ENCODE peak calls at places on chromosomes 13 and 19, in five cellular contexts. M, R, U, L and P are unnamed samples.

GRCh38 chr19:30551271-30551670 is 179.1 kb downstream of the ZNF536 start:
- DNase-seq in M (no peak), R (no peak), U (no peak), L (no peak), P (no peak)

GRCh38 chr19:38571682-38572081 is 46.1 kb downstream of the MAP4K1 start:
- DNase-seq in M (no peak), R (no peak), U (no peak), L (no peak), P (no peak)

GRCh38 chr13:76223565-76223964 is 587.4 kb downstream of the LMO7 start:
- DNase-seq in M (peak), R (peak), U (no peak), L (no peak), P (no peak)

GRCh38 chr13:100875392-100876043 is 200.9 kb upstream of the TMTC4 start:
- DNase-seq in M (no peak), R (no peak), U (no peak), L (no peak), P (no peak)

GRCh38 chr19:6720369-6721112 is at the start of gene C3:
- DNase-seq in M (no peak), R (peak), U (no peak), L (peak), P (peak)

GRCh38 chr13:37382156-37382555 is 216.4 kb downstream of the POSTN start:
- DNase-seq in M (no peak), R (no peak), U (no peak), L (no peak), P (no peak)

GRCh38 chr19:55486043-55486970 is 1.3 kb downstream of the NAT14 start:
- DNase-seq in M (no peak), R (no peak), U (no peak), L (no peak), P (no peak)

GRCh38 chr13:50829896-50830295 is 13.6 kb downstream of the DLEU7 start:
- DNase-seq in M (no peak), R (no peak), U (no peak), L (no peak), P (no peak)

GRCh38 chr19:54517483-54517882 is 14.9 kb downstream of the LAIR2 start:
- DNase-seq in M (peak), R (peak), U (no peak), L (no peak), P (peak)

GRCh38 chr19:46866407-46867132 is 5.8 kb downstream of the ARHGAP35 start:
- DNase-seq in M (no peak), R (peak), U (no peak), L (no peak), P (no peak)

GRCh38 chr13:79307866-79308298 is 98.2 kb downstream of the RBM26 start:
- DNase-seq in M (no peak), R (no peak), U (no peak), L (no peak), P (no peak)

GRCh38 chr13:61040180-61040579 is 375.5 kb downstream of the PCDH20 start:
- DNase-seq in M (no peak), R (no peak), U (no peak), L (no peak), P (no peak)

GRCh38 chr19:15265849-15266248 is 33.6 kb upstream of the EPHX3 start:
- DNase-seq in M (no peak), R (no peak), U (peak), L (no peak), P (no peak)

GRCh38 chr13:59203855-59204254 is 959.9 kb downstream of the DIAPH3 start:
- DNase-seq in M (no peak), R (no peak), U (no peak), L (no peak), P (no peak)

GRCh38 chr13:78589206-78589605 is 14.1 kb downstream of the POU4F1 start:
- DNase-seq in M (peak), R (peak), U (no peak), L (no peak), P (peak)

GRCh38 chr13:39105110-39105509 is 66.9 kb downstream of the NHLRC3 start:
- DNase-seq in M (no peak), R (no peak), U (no peak), L (no peak), P (no peak)

GRCh38 chr19:45499196-45500180 is 1.2 kb downstream of the PPM1N start:
- DNase-seq in M (peak), R (peak), U (no peak), L (no peak), P (peak)

GRCh38 chr19:9070066-9070465 is 16.8 kb upstream of the OR1M1 start:
- DNase-seq in M (peak), R (no peak), U (no peak), L (no peak), P (no peak)

GRCh38 chr19:41753936-41754529 is 1.3 kb upstream of the CEACAM6 start:
- DNase-seq in M (peak), R (peak), U (no peak), L (no peak), P (peak)

GRCh38 chr13:112205990-112206389 is 139.0 kb downstream of the SOX1 start:
- DNase-seq in M (no peak), R (no peak), U (no peak), L (no peak), P (no peak)

GRCh38 chr19:56837004-56837403 is 3.5 kb downstream of the PEG3 start:
- DNase-seq in M (no peak), R (no peak), U (no peak), L (no peak), P (no peak)

GRCh38 chr19:44668985-44669764 is 2.1 kb upstream of the CEACAM19 start:
- DNase-seq in M (no peak), R (no peak), U (no peak), L (no peak), P (no peak)

GRCh38 chr13:34671136-34671535 is 270.9 kb upstream of the NBEA start:
- DNase-seq in M (no peak), R (no peak), U (no peak), L (no peak), P (no peak)

GRCh38 chr13:43307921-43308433 is 284.6 kb downstream of the DNAJC15 start:
- DNase-seq in M (no peak), R (peak), U (peak), L (peak), P (no peak)

DNA sequence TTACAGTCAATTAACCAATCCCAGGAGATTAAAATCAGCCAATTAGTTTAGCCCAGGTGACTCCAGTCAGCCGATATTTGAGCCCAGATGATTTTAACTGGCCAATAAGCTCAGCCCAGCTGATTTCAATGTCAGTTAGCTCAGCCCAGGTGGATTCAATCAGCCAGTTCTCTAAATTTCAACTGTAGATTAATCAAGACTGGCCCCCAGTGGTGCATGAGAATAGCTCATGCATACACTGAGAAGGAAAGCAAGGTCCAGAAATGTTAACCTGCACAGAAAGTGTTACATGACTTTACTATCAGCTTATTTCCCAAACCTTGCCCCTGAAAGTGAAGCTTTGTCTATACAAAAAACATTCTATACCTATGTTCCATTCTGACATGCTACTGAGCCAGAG is 55.4 kb upstream of the ZNF724 start:
- DNase-seq in M (no peak), R (no peak), U (no peak), L (no peak), P (no peak)
- TF ChIP-seq CTCF in M (no peak), R (no peak), U (no peak), L (no peak), P (no peak)

DNA sequence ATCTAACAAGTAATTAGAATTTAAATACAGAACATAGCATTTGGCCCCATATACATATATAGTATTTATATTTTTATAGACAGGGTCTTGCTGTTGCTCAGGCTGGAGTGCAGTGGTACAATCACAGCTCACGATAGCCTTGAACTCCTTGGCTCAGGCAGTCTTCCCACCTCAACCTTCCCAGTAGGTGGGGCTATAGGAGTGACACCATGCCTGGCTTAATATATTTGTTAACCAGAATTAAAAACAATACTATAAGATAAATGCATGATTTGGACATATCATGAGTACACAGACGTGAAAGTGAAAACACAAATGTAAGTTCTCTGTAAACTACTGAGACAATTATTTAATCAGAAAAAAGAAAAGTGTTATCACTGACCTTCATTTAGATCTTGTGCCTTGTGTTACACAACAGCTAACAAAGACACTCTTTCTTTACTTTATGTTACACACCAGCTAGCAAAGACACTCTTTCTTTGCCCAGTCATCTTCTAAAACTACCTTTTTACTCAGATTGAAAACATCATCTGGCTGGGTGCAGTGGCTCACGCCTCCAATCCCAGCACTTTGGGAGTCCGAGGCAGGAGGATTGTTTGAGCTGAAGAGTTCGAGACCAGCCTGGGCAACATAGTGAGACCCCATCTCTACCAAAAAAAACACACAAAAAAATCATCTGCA is 22.6 kb downstream of the CARS2 start:
- DNase-seq in M (no peak), R (peak), U (no peak), L (no peak), P (no peak)
- TF ChIP-seq CTCF in M (no peak), R (no peak), U (no peak), L (peak), P (no peak)

GRCh38 chr19:43432866-43433673 is 18.4 kb downstream of the TEX101 start:
- DNase-seq in M (peak), R (peak), U (no peak), L (peak), P (peak)

GRCh38 chr19:43429395-43429794 is 14.7 kb downstream of the TEX101 start:
- DNase-seq in M (no peak), R (no peak), U (no peak), L (no peak), P (no peak)

GRCh38 chr19:43430976-43431375 is 16.3 kb downstream of the TEX101 start:
- DNase-seq in M (no peak), R (no peak), U (no peak), L (no peak), P (no peak)

GRCh38 chr19:43433689-43434088 is 19.0 kb downstream of the TEX101 start:
- DNase-seq in M (no peak), R (no peak), U (no peak), L (no peak), P (no peak)

DNA sequence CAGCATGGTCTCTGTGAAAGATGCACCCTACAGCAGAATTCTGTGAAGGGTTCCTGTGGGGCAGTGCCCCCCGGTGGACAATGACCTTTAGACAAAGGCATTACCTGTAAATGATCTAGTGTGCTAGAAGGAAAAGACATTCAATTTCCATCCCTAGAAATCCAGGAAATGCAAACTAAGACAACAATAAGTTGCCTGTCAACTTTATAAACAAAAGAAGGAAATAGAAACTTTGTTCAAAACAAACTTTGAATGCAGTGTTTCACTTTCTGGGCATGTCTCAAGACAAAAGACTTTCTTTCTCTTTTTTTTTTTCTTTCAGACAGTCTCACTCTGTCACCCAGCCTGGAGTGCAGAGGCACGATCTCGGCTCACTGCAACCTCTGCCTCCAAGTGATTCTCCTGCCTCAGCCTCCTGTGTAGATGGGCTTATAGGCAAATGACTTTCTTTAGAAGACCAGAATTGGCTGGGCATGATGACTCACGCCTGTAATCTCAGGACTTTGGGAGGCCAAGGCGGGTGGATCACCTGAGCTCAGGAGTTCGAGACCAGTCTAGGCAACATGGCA is 15.5 kb downstream of the TEX101 start:
- DNase-seq in M (peak), R (peak), U (no peak), L (no peak), P (peak)
- TF ChIP-seq CTCF in M (no peak), R (peak), U (no peak), L (no peak), P (peak)

GRCh38 chr13:94716016-94716415 is 3.7 kb upstream of the SOX21 start:
- DNase-seq in M (no peak), R (no peak), U (no peak), L (no peak), P (no peak)
- TF ChIP-seq CTCF in M (no peak), R (no peak), U (no peak), L (no peak), P (no peak)

GRCh38 chr13:41905600-41906254 is 55.2 kb downstream of the VWA8 start:
- DNase-seq in M (no peak), R (peak), U (no peak), L (no peak), P (no peak)
- TF ChIP-seq CTCF in M (peak), R (peak), U (no peak), L (peak), P (no peak)

GRCh38 chr19:31559494-31559893 is 210.3 kb upstream of the TSHZ3 start:
- DNase-seq in M (no peak), R (no peak), U (no peak), L (no peak), P (no peak)

GRCh38 chr19:31567776-31568175 is 218.5 kb upstream of the TSHZ3 start:
- DNase-seq in M (no peak), R (no peak), U (no peak), L (no peak), P (no peak)

GRCh38 chr19:31560771-31561080 is 211.5 kb upstream of the TSHZ3 start:
- DNase-seq in M (no peak), R (no peak), U (no peak), L (no peak), P (no peak)

GRCh38 chr19:31560021-31560770 is 211.0 kb upstream of the TSHZ3 start:
- DNase-seq in M (no peak), R (no peak), U (no peak), L (no peak), P (no peak)

DNA sequence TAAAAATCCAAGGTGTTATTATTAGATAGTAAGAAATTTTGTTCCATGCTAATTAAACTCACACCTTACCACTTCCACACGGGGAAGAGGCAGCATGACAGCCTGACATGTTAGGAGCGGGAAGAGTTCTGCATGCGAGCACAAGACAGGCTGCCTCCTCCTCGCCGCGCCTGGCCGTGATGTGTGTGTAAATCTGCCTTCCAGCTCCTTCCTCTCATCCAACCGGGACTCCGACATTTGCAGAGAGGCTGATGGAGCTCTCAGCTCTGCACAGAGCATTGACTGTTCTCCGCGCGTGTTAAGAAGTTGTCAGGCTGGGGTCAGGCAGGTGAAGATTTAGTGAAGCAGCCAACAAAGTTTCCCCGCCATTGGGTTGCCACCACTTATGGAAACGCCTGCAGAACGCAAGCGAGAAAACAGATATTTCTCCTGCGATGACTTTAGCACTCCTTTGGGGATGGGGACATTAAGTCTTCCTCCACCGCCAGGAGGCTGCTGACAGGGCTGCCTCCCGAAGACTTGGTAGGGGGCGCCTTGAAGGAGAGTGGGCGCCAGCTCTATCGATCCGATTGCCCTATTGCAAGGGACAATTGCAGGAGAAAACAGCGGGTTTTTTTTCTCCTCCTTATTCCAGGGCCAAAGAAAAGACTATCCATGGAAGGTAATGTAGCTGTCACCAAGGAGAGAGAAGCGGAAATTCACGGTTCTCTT is 213.8 kb upstream of the TSHZ3 start:
- DNase-seq in M (no peak), R (no peak), U (no peak), L (no peak), P (no peak)
- TF ChIP-seq CTCF in M (no peak), R (no peak), U (no peak), L (no peak), P (no peak)

GRCh38 chr13:90869580-90869979 is 477.9 kb upstream of the MIR17HG start:
- DNase-seq in M (no peak), R (no peak), U (no peak), L (no peak), P (no peak)

GRCh38 chr13:90867336-90867683 is 480.2 kb upstream of the MIR17HG start:
- DNase-seq in M (peak), R (peak), U (peak), L (peak), P (peak)

GRCh38 chr13:90872491-90873025 is 474.9 kb upstream of the MIR17HG start:
- DNase-seq in M (no peak), R (no peak), U (no peak), L (no peak), P (no peak)

GRCh38 chr13:90868321-90868920 is 479.1 kb upstream of the MIR17HG start:
- DNase-seq in M (no peak), R (peak), U (no peak), L (no peak), P (peak)
- TF ChIP-seq CTCF in M (peak), R (peak), U (peak), L (peak), P (peak)

DNA sequence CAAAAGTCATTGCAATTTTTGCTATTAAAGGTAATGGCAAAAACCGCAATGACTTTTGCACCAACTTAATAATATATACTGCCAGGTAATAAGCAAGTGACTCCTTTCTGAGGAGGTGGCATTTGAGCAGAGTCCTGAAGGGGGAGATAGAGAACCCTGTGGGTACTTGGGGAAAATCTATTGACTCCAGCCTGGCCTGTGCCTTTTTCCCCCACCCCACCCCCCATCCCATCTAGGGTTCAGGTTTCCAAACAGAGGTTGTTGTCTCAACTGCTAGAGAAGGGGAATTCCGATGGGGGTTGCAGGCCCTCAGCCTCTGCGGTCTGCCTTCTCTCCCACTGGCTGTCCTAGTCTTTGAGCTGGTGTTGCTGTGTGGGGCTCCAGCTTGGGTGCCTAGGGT is 11.5 kb downstream of the S1PR2 start:
- DNase-seq in M (peak), R (peak), U (no peak), L (no peak), P (peak)
- TF ChIP-seq CTCF in M (peak), R (no peak), U (no peak), L (peak), P (no peak)